ENCODE peak calls at places on chromosomes 11 and 22, in four cellular contexts. A is GM23338; R is effector memory CD4-positive, alpha-beta T cell; P is uterus. U is an unnamed sample.

GRCh38 chr11:3823303-3823702 is 14.9 kb downstream of the PGAP2 start:
- DNase-seq in A (no peak), R (no peak), P (no peak), U (no peak)

GRCh38 chr11:66421492-66422205 is 814 bp downstream of the NPAS4 start:
- DNase-seq in A (peak; percentile 96), R (peak; percentile 83), P (peak; percentile 95), U (peak; percentile 89)

GRCh38 chr11:15742626-15743243 is 613.6 kb downstream of the SOX6 start:
- DNase-seq in A (no peak), R (no peak), P (no peak), U (no peak)

GRCh38 chr11:67238894-67239794 is 27.1 kb upstream of the GRK2 start:
- DNase-seq in A (no peak), R (no peak), P (no peak), U (no peak)

GRCh38 chr11:71330349-71330748 is 78.0 kb upstream of the SHANK2 start:
- DNase-seq in A (no peak), R (no peak), P (no peak), U (no peak)

GRCh38 chr22:30298005-30298701 is 8.8 kb upstream of the CASTOR1 start:
- DNase-seq in A (no peak), R (no peak), P (no peak), U (no peak)

GRCh38 chr11:73129198-73129597 is 12.9 kb downstream of the FCHSD2 start:
- DNase-seq in A (no peak), R (no peak), P (no peak), U (no peak)

GRCh38 chr11:211741-212140 is 4.2 kb downstream of the RIC8A start:
- DNase-seq in A (no peak), R (no peak), P (peak; percentile 7), U (no peak)

GRCh38 chr11:46513934-46514342 is 79.9 kb downstream of the AMBRA1 start:
- DNase-seq in A (no peak), R (no peak), P (peak; percentile 56), U (no peak)

GRCh38 chr22:20798974-20799373 is 25.1 kb downstream of the SERPIND1 start:
- DNase-seq in A (no peak), R (no peak), P (no peak), U (no peak)

GRCh38 chr11:70612459-70613141 is 214.3 kb downstream of the CTTN start:
- DNase-seq in A (no peak), R (no peak), P (no peak), U (no peak)

GRCh38 chr22:22924369-22925145 is 36.9 kb downstream of the IGLL5 start:
- DNase-seq in A (no peak), R (no peak), P (no peak), U (no peak)

GRCh38 chr22:22922954-22923319 is 35.3 kb downstream of the IGLL5 start:
- DNase-seq in A (no peak), R (no peak), P (no peak), U (no peak)

GRCh38 chr22:22921575-22921974 is 34.0 kb downstream of the IGLL5 start:
- DNase-seq in A (no peak), R (no peak), P (no peak), U (no peak)

GRCh38 chr22:22923930-22924329 is 36.3 kb downstream of the IGLL5 start:
- DNase-seq in A (no peak), R (no peak), P (no peak), U (no peak)

GRCh38 chr22:22923379-22923778 is 35.8 kb downstream of the IGLL5 start:
- DNase-seq in A (no peak), R (no peak), P (no peak), U (no peak)
- H3K4me1 ChIP-seq in A (peaks cover 6% of the 10 kb centered on the region), R (peaks cover 6% of the 10 kb centered on the region), P (no peaks in the 10 kb centered on the region), U (peaks cover 3% of the 10 kb centered on the region)

GRCh38 chr22:38700271-38700788 is 413 bp downstream of the JOSD1 start:
- DNase-seq in A (peak; percentile 74), R (peak; percentile 12), P (no peak), U (no peak)
- H3K4me1 ChIP-seq in A (peaks cover 23% of the 10 kb centered on the region), R (peaks cover 45% of the 10 kb centered on the region), P (peaks cover 22% of the 10 kb centered on the region), U (peaks cover 38% of the 10 kb centered on the region)

GRCh38 chr11:118243993-118244762 is 8.0 kb downstream of the MPZL3 start:
- DNase-seq in A (no peak), R (no peak), P (no peak), U (no peak)

GRCh38 chr11:118245946-118246562 is 6.1 kb downstream of the MPZL3 start:
- DNase-seq in A (no peak), R (no peak), P (no peak), U (no peak)

GRCh38 chr11:118239509-118239908 is 12.7 kb downstream of the MPZL3 start:
- DNase-seq in A (no peak), R (no peak), P (no peak), U (no peak)

GRCh38 chr11:118241191-118242098 is 10.7 kb downstream of the MPZL3 start:
- DNase-seq in A (no peak), R (peak; percentile 37), P (peak; percentile 28), U (peak; percentile 75)

GRCh38 chr11:118243161-118243560 is 9.0 kb downstream of the MPZL3 start:
- DNase-seq in A (peak; percentile 54), R (no peak), P (no peak), U (no peak)
- H3K4me1 ChIP-seq in A (peaks cover 3% of the 10 kb centered on the region), R (peaks cover 61% of the 10 kb centered on the region), P (no peaks in the 10 kb centered on the region), U (peaks cover 33% of the 10 kb centered on the region)

GRCh38 chr11:57772562-57772961 is 11.0 kb downstream of the CTNND1 start:
- DNase-seq in A (no peak), R (no peak), P (no peak), U (no peak)
- H3K4me1 ChIP-seq in A (peaks cover 26% of the 10 kb centered on the region), R (no peaks in the 10 kb centered on the region), P (peaks cover 22% of the 10 kb centered on the region), U (no peaks in the 10 kb centered on the region)

GRCh38 chr11:122097419-122098001 is 18.5 kb downstream of the BLID start:
- DNase-seq in A (peak; percentile 26), R (no peak), P (no peak), U (no peak)

GRCh38 chr11:122093731-122094130 is 22.3 kb downstream of the BLID start:
- DNase-seq in A (no peak), R (no peak), P (no peak), U (no peak)

GRCh38 chr11:122095950-122096942 is 19.8 kb downstream of the BLID start:
- DNase-seq in A (no peak), R (no peak), P (no peak), U (no peak)

GRCh38 chr11:122089111-122089510 is 26.9 kb downstream of the BLID start:
- DNase-seq in A (no peak), R (no peak), P (no peak), U (no peak)

DNA sequence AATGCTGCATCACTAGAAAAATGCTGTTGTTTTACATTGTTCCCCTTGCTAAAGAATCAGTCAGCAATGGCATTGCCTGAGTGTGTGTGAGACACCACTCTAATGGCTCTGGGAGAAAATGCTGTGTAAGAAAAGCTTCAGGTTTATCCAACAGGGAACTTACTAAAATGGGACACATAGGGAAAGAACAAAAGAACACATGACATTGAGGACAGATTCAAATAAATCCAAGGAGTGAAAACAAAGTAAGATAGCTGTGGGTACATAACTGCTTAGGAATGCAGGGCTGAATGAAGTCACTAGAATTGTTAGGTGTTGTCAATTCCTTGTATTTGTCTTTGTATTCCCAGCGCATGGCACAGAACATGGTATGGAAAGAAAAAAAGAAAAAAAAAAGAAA is 24.2 kb downstream of the BLID start:
- DNase-seq in A (no peak), R (no peak), P (no peak), U (no peak)
- H3K4me1 ChIP-seq in A (peaks cover 3% of the 10 kb centered on the region), R (no peaks in the 10 kb centered on the region), P (no peaks in the 10 kb centered on the region), U (no peaks in the 10 kb centered on the region)

U was measured in naive thymus-derived CD4-positive, alpha-beta T cell.